ENCODE peak calls at places on chromosomes 12 and 14, in nine cellular contexts. I is bronchial epithelial cell; C is activated T-cell treated with anti-CD3 and anti-CD28 coated beads, Interleukin-2, amount 50 U/mL, for 72 hours; G is PC-3; S is GM13977; O is activated T-helper 1 cell treated with Interleukin-2 at 50 U/mL for 16 hours; F is HuH-7.5; M is nephron progenitor cell; L is choroid plexus epithelial cell. T is an unnamed sample.

GRCh38 chr12:79858518-79858917 is 76.4 kb downstream of the PPP1R12A start:
- DNase-seq in I (no peak), C (no peak), G (no peak), S (no peak), O (no peak), F (no peak), M (no peak), L (peak; percentile 65), T (no peak)

GRCh38 chr14:102248121-102248520 is 56.8 kb downstream of the MOK start:
- DNase-seq in I (no peak), C (no peak), G (no peak), S (no peak), O (no peak), F (no peak), M (no peak), L (peak; percentile 70), T (no peak)

GRCh38 chr14:106694638-106695393 is 1168.4 kb downstream of the TMEM121 start:
- DNase-seq in I (peak; percentile 43), C (peak; percentile 84), G (no peak), S (peak; percentile 63), O (peak; percentile 14), F (no peak), M (no peak), L (no peak), T (no peak)

GRCh38 chr12:25817166-25817565 is 141.3 kb upstream of the RASSF8 start:
- DNase-seq in I (no peak), C (no peak), G (peak; percentile 54), S (no peak), O (no peak), F (no peak), M (no peak), L (peak; percentile 52), T (no peak)

GRCh38 chr12:125689576-125690410 is 624.6 kb downstream of the AACS start:
- DNase-seq in I (no peak), C (no peak), G (no peak), S (no peak), O (no peak), F (no peak), M (no peak), L (no peak), T (no peak)

GRCh38 chr14:102933618-102934231 is 11.3 kb downstream of the AMN start:
- DNase-seq in I (no peak), C (no peak), G (no peak), S (no peak), O (no peak), F (no peak), M (no peak), L (no peak), T (no peak)

GRCh38 chr12:75959060-75959459 is 72.5 kb downstream of the PHLDA1 start:
- DNase-seq in I (no peak), C (no peak), G (no peak), S (no peak), O (no peak), F (no peak), M (no peak), L (no peak), T (no peak)

GRCh38 chr14:94125659-94126418 is 3.6 kb downstream of the IFI27L2 start:
- DNase-seq in I (no peak), C (no peak), G (no peak), S (no peak), O (no peak), F (no peak), M (no peak), L (no peak), T (no peak)

GRCh38 chr12:46944104-46944503 is 118.3 kb upstream of the SLC38A4 start:
- DNase-seq in I (peak; percentile 81), C (no peak), G (peak; percentile 64), S (no peak), O (no peak), F (no peak), M (no peak), L (peak; percentile 89), T (no peak)

GRCh38 chr12:102120886-102121285 is 903 bp downstream of the PARPBP start:
- DNase-seq in I (peak; percentile 42), C (no peak), G (peak; percentile 57), S (peak; percentile 9), O (no peak), F (peak; percentile 8), M (no peak), L (peak; percentile 48), T (no peak)

GRCh38 chr14:67269338-67270060 is 28.3 kb downstream of the PALS1 start:
- DNase-seq in I (no peak), C (no peak), G (no peak), S (no peak), O (no peak), F (no peak), M (no peak), L (peak; percentile 90), T (no peak)

GRCh38 chr12:53696285-53696654 is 20.4 kb upstream of the ATP5MC2 start:
- DNase-seq in I (peak; percentile 96), C (no peak), G (peak; percentile 92), S (peak; percentile 87), O (no peak), F (peak; percentile 97), M (peak; percentile 60), L (peak; percentile 96), T (peak; percentile 74)

GRCh38 chr14:101228949-101229541 is 325.5 kb upstream of the RTL1 start:
- DNase-seq in I (no peak), C (no peak), G (no peak), S (no peak), O (no peak), F (no peak), M (no peak), L (no peak), T (no peak)

GRCh38 chr12:85002778-85003296 is 33.2 kb downstream of the TSPAN19 start:
- DNase-seq in I (no peak), C (no peak), G (no peak), S (no peak), O (no peak), F (no peak), M (no peak), L (no peak), T (no peak)

GRCh38 chr12:1488908-1489381 is 105.4 kb downstream of the FBXL14 start:
- DNase-seq in I (no peak), C (peak; percentile 9), G (no peak), S (no peak), O (no peak), F (no peak), M (no peak), L (peak; percentile 64), T (no peak)

GRCh38 chr14:54435500-54435981 is 5.6 kb downstream of the CNIH1 start:
- DNase-seq in I (peak; percentile 87), C (peak; percentile 34), G (peak; percentile 96), S (peak; percentile 27), O (no peak), F (no peak), M (no peak), L (peak; percentile 87), T (no peak)

GRCh38 chr12:117012189-117012805 is 86.9 kb downstream of the TESC start:
- DNase-seq in I (peak; percentile 20), C (no peak), G (no peak), S (no peak), O (no peak), F (no peak), M (no peak), L (peak; percentile 10), T (no peak)

GRCh38 chr12:8594072-8594471 is 18.6 kb downstream of the AICDA start:
- DNase-seq in I (no peak), C (no peak), G (no peak), S (no peak), O (no peak), F (no peak), M (no peak), L (no peak), T (no peak)

GRCh38 chr12:122945047-122945592 is 21.1 kb downstream of the ABCB9 start:
- DNase-seq in I (no peak), C (no peak), G (no peak), S (no peak), O (no peak), F (no peak), M (no peak), L (peak; percentile 6), T (no peak)

T was measured in WTC11.